ENCODE peak calls at places on chromosome 10, in four cellular contexts. O, E, J and U are unnamed samples.

GRCh38 chr10:111410740-111411139 is 333.9 kb downstream of the ADRA2A start:
- DNase-seq in O (no peak), E (no peak), J (no peak), U (no peak)

GRCh38 chr10:20596065-20596760 is 300.9 kb downstream of the NEBL start:
- DNase-seq in O (no peak), J (no peak), E (no peak), U (no peak)

GRCh38 chr10:132001238-132001977 is 19.7 kb upstream of the BNIP3 start:
- DNase-seq in O (no peak), J (no peak), E (peak; percentile 64), U (peak; percentile 29)

GRCh38 chr10:97350138-97350537 is 15.6 kb upstream of the FRAT2 start:
- DNase-seq in J (no peak), O (no peak), E (no peak), U (no peak)

GRCh38 chr10:88793747-88794299 is 8.7 kb upstream of the LIPM start:
- DNase-seq in E (no peak), J (peak; percentile 17), O (no peak), U (no peak)

GRCh38 chr10:28291881-28292297 is 11.0 kb downstream of the MPP7 start:
- DNase-seq in O (no peak), E (no peak), J (no peak), U (no peak)

GRCh38 chr10:44788820-44789167 is 122.3 kb upstream of the TMEM72 start:
- DNase-seq in J (no peak), O (no peak), E (peak; percentile 18), U (no peak)

GRCh38 chr10:15419279-15419874 is 48.3 kb upstream of the FAM171A1 start:
- DNase-seq in O (peak; percentile 47), J (no peak), E (no peak), U (peak; percentile 29)

GRCh38 chr10:129541208-129541607 is 74.2 kb downstream of the MGMT start:
- DNase-seq in O (no peak), J (no peak), E (no peak), U (no peak)

GRCh38 chr10:95201736-95202135 is 7.7 kb downstream of the ACSM6 start:
- DNase-seq in E (no peak), J (no peak), O (no peak), U (peak; percentile 14)

GRCh38 chr10:5639066-5639465 is 27.3 kb downstream of the ASB13 start:
- DNase-seq in O (no peak), J (no peak), E (no peak), U (no peak)

GRCh38 chr10:72803119-72803505 is 90.4 kb upstream of the OIT3 start:
- DNase-seq in E (no peak), O (no peak), J (no peak), U (no peak)

GRCh38 chr10:110003524-110003885 is 4.3 kb upstream of the ADD3 start:
- DNase-seq in J (no peak), O (no peak), E (no peak), U (no peak)

GRCh38 chr10:13221572-13221971 is 12.6 kb downstream of the UCMA start:
- DNase-seq in O (no peak), J (no peak), E (no peak), U (no peak)

GRCh38 chr10:86203162-86203905 is 163.3 kb downstream of the GRID1 start:
- DNase-seq in O (no peak), J (no peak), E (peak; percentile 18), U (peak; percentile 7)

GRCh38 chr10:86481761-86482160 is 39.8 kb downstream of the WAPL start:
- DNase-seq in E (no peak), J (no peak), O (no peak), U (no peak)

GRCh38 chr10:34235164-34235832 is 579.8 kb downstream of the PARD3 start:
- DNase-seq in O (no peak), J (no peak), E (no peak), U (no peak)
- TF ChIP-seq NFIC in O (no peak), J (no peak), E (no peak), U (no peak)

GRCh38 chr10:25531662-25532061 is 356.9 kb downstream of the GPR158 start:
- DNase-seq in E (peak; percentile 19), O (no peak), J (no peak), U (no peak)
- TF ChIP-seq NFIC in E (no peak), O (no peak), J (no peak), U (no peak)

GRCh38 chr10:9211228-9211627 is 1156.7 kb downstream of the GATA3 start:
- DNase-seq in J (no peak), E (no peak), O (no peak), U (no peak)
- TF ChIP-seq NFIC in J (no peak), E (no peak), O (no peak), U (no peak)

GRCh38 chr10:22927661-22928403 is at the start of gene ARMC3:
- DNase-seq in E (peak; percentile 44), O (peak; percentile 82), J (no peak), U (peak; percentile 41)
- TF ChIP-seq NFIC in E (no peak), O (no peak), J (no peak), U (no peak)